ENCODE peak calls at places on chromosomes 1 and 21, in five cellular contexts. One of them, this sample, is unnamed.

GRCh38 chr1:93567255-93567918 is 114.2 kb downstream of the BCAR3 start:
- DNase-seq in A549: no peak
- DNase-seq in activated CD8-positive, alpha-beta T cell treated with anti-CD3 and anti-CD28 coated beads for 36 hours: no peak
- DNase-seq in left ventricle myocardium inferior: peak; percentile 24
- DNase-seq in OCI-LY7: no peak
- DNase-seq in this sample: no peak

GRCh38 chr1:100982783-100983182 is 42.8 kb downstream of the DPH5 start:
- DNase-seq in activated CD8-positive, alpha-beta T cell treated with anti-CD3 and anti-CD28 coated beads for 36 hours: no peak
- DNase-seq in A549: no peak
- DNase-seq in OCI-LY7: no peak
- DNase-seq in left ventricle myocardium inferior: no peak
- DNase-seq in this sample: no peak

GRCh38 chr1:61623852-61624251 is 101.1 kb downstream of the TM2D1 start:
- DNase-seq in left ventricle myocardium inferior: no peak
- DNase-seq in OCI-LY7: no peak
- DNase-seq in A549: no peak
- DNase-seq in activated CD8-positive, alpha-beta T cell treated with anti-CD3 and anti-CD28 coated beads for 36 hours: no peak
- DNase-seq in this sample: no peak

GRCh38 chr1:170214980-170215910 is 69.5 kb downstream of the NTMT2 start:
- DNase-seq in OCI-LY7: no peak
- DNase-seq in left ventricle myocardium inferior: peak; percentile 30
- DNase-seq in A549: no peak
- DNase-seq in activated CD8-positive, alpha-beta T cell treated with anti-CD3 and anti-CD28 coated beads for 36 hours: no peak
- DNase-seq in this sample: no peak

GRCh38 chr1:59699227-59699847 is 115.4 kb upstream of the HOOK1 start:
- DNase-seq in OCI-LY7: peak; percentile 47
- DNase-seq in A549: peak; percentile 30
- DNase-seq in left ventricle myocardium inferior: no peak
- DNase-seq in activated CD8-positive, alpha-beta T cell treated with anti-CD3 and anti-CD28 coated beads for 36 hours: peak; percentile 19
- DNase-seq in this sample: peak; percentile 36

GRCh38 chr1:218299416-218299815 is 14.3 kb downstream of the RRP15 start:
- DNase-seq in OCI-LY7: peak; percentile 30
- DNase-seq in A549: peak; percentile 26
- DNase-seq in left ventricle myocardium inferior: no peak
- DNase-seq in activated CD8-positive, alpha-beta T cell treated with anti-CD3 and anti-CD28 coated beads for 36 hours: no peak
- DNase-seq in this sample: no peak

GRCh38 chr1:100461222-100461621 is 76.7 kb upstream of the GPR88 start:
- DNase-seq in left ventricle myocardium inferior: peak; percentile 30
- DNase-seq in A549: no peak
- DNase-seq in activated CD8-positive, alpha-beta T cell treated with anti-CD3 and anti-CD28 coated beads for 36 hours: no peak
- DNase-seq in OCI-LY7: no peak
- DNase-seq in this sample: no peak

GRCh38 chr1:220791287-220791686 is 4.6 kb downstream of the MTARC1 start:
- DNase-seq in OCI-LY7: no peak
- DNase-seq in activated CD8-positive, alpha-beta T cell treated with anti-CD3 and anti-CD28 coated beads for 36 hours: no peak
- DNase-seq in A549: no peak
- DNase-seq in left ventricle myocardium inferior: no peak
- DNase-seq in this sample: no peak

GRCh38 chr1:205518616-205519540 is 14.4 kb downstream of the CDK18 start:
- DNase-seq in activated CD8-positive, alpha-beta T cell treated with anti-CD3 and anti-CD28 coated beads for 36 hours: no peak
- DNase-seq in OCI-LY7: no peak
- DNase-seq in A549: no peak
- DNase-seq in left ventricle myocardium inferior: no peak
- DNase-seq in this sample: no peak

GRCh38 chr1:226943927-226944326 is 3.8 kb downstream of the COQ8A start:
- DNase-seq in OCI-LY7: no peak
- DNase-seq in left ventricle myocardium inferior: no peak
- DNase-seq in A549: no peak
- DNase-seq in activated CD8-positive, alpha-beta T cell treated with anti-CD3 and anti-CD28 coated beads for 36 hours: no peak
- DNase-seq in this sample: no peak

GRCh38 chr1:64864018-64864945 is 102.1 kb downstream of the JAK1 start:
- DNase-seq in OCI-LY7: peak; percentile 97
- DNase-seq in activated CD8-positive, alpha-beta T cell treated with anti-CD3 and anti-CD28 coated beads for 36 hours: peak; percentile 57
- DNase-seq in A549: no peak
- DNase-seq in left ventricle myocardium inferior: peak; percentile 65
- DNase-seq in this sample: peak; percentile 76

GRCh38 chr1:31183927-31184554 is 55.6 kb downstream of the NKAIN1 start:
- DNase-seq in activated CD8-positive, alpha-beta T cell treated with anti-CD3 and anti-CD28 coated beads for 36 hours: peak; percentile 62
- DNase-seq in OCI-LY7: peak; percentile 64
- DNase-seq in A549: peak; percentile 43
- DNase-seq in left ventricle myocardium inferior: no peak
- DNase-seq in this sample: peak; percentile 69

GRCh38 chr1:175072131-175072941 is 4.7 kb downstream of the TNN start:
- DNase-seq in left ventricle myocardium inferior: peak; percentile 40
- DNase-seq in A549: no peak
- DNase-seq in activated CD8-positive, alpha-beta T cell treated with anti-CD3 and anti-CD28 coated beads for 36 hours: peak; percentile 61
- DNase-seq in OCI-LY7: no peak
- DNase-seq in this sample: peak; percentile 73

GRCh38 chr1:215606564-215607168 is 39.6 kb downstream of the KCTD3 start:
- DNase-seq in left ventricle myocardium inferior: no peak
- DNase-seq in OCI-LY7: peak; percentile 4
- DNase-seq in A549: peak; percentile 15
- DNase-seq in activated CD8-positive, alpha-beta T cell treated with anti-CD3 and anti-CD28 coated beads for 36 hours: no peak
- DNase-seq in this sample: peak; percentile 12
- TF ChIP-seq CTCF in left ventricle myocardium inferior: peak; percentile 59
- TF ChIP-seq CTCF in OCI-LY7: peak; percentile 79
- TF ChIP-seq CTCF in A549: peak; percentile 48
- TF ChIP-seq CTCF in activated CD8-positive, alpha-beta T cell treated with anti-CD3 and anti-CD28 coated beads for 36 hours: peak; percentile 50
- TF ChIP-seq CTCF in this sample: peak; percentile 42

DNA sequence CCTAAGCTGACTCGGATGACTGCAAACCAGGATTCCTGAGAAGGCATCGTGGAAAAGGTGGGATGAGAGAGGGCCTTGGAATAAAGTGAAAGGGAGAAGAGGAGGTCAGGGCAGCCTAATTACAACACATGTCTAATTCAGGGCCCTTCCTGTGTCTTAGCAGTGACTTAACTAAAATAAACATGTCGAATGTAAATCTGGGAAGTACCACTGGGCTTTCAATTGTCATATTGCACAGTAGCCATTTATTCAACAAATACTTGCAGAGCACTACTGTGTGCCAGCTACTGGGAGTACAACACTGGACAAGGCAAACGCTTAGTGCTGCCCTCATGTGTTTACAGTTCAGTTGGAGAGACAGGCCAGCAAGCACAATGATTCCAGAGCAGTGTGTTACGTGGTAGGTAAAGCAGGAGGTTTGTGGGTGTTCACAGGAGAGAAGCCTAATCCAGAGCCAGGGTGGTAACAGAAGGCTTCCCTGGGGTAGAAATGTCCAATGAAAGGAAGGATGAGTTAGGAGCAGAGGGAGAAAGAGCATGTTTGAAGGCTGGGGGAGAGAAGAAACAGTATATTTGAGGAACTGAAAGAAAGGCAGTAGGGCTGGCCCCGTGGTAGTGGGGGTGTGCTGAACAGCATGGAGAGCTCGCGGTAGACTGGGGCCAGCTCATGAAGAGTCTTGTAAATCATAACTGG is 38.0 kb upstream of the RASAL2 start:
- DNase-seq in A549: peak; percentile 66
- DNase-seq in left ventricle myocardium inferior: no peak
- DNase-seq in activated CD8-positive, alpha-beta T cell treated with anti-CD3 and anti-CD28 coated beads for 36 hours: no peak
- DNase-seq in OCI-LY7: peak; percentile 3
- DNase-seq in this sample: peak; percentile 50
- TF ChIP-seq CTCF in A549: peak; percentile 47
- TF ChIP-seq CTCF in left ventricle myocardium inferior: peak; percentile 47
- TF ChIP-seq CTCF in activated CD8-positive, alpha-beta T cell treated with anti-CD3 and anti-CD28 coated beads for 36 hours: no peak
- TF ChIP-seq CTCF in OCI-LY7: peak; percentile 11
- TF ChIP-seq CTCF in this sample: peak; percentile 38

DNA sequence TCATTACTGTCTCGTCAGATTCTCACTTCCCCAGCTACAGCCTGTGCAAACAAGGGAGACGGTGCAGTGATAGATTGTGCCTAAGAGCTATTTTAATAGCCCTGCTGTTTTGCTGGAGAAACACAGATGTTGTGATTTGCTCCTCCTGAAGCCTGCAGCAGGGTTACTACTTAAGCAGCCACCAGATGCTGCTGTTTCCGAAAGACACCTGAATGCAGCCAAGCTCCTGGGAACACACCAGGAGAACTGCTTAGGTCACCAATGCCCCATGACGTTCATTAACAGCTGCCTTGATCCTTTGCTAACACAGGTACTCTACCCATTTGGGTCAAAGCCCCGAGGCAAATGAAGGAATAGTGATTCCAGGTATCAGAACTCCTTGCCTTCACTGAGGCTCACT is 411.8 kb upstream of the DAB1 start:
- DNase-seq in OCI-LY7: no peak
- DNase-seq in A549: no peak
- DNase-seq in activated CD8-positive, alpha-beta T cell treated with anti-CD3 and anti-CD28 coated beads for 36 hours: no peak
- DNase-seq in left ventricle myocardium inferior: no peak
- DNase-seq in this sample: no peak
- TF ChIP-seq CTCF in OCI-LY7: no peak
- TF ChIP-seq CTCF in A549: no peak
- TF ChIP-seq CTCF in activated CD8-positive, alpha-beta T cell treated with anti-CD3 and anti-CD28 coated beads for 36 hours: no peak
- TF ChIP-seq CTCF in left ventricle myocardium inferior: no peak
- TF ChIP-seq CTCF in this sample: no peak

DNA sequence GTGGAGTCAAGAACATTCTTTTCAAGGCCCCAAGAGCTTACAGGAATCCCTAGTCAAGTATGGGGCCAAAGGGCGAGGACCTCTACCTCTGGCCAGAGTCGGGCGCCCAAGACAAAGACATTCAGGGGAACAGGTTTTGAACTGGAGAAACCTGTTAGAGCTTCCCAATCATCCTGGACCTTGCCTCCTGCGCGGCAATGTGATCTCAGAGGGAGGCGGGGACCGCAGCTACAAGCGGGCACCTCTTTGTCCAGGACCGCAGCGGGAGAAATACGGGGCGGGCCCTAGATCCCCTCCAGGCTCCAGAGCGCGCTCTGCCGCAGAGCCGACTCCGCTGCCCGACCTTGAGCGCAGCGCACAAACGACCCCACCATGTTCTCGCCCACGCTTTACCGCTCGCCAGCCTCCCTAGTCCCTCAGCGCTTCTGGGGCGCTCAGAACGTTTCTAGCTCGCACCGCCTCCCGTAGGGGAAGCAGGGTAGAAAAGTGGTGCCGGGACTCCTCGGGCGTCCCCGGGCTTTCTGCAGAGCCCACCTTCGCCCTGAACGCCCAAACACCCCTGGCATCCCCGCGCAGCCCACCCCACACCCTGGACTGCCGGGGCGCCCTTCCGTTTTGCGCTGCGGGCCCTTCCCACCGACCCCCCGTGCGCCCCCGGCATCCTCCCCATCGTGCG is 28.1 kb downstream of the RABIF start:
- DNase-seq in OCI-LY7: no peak
- DNase-seq in activated CD8-positive, alpha-beta T cell treated with anti-CD3 and anti-CD28 coated beads for 36 hours: peak; percentile 76
- DNase-seq in A549: peak; percentile 55
- DNase-seq in left ventricle myocardium inferior: peak; percentile 21
- DNase-seq in this sample: peak; percentile 57
- TF ChIP-seq CTCF in OCI-LY7: no peak
- TF ChIP-seq CTCF in activated CD8-positive, alpha-beta T cell treated with anti-CD3 and anti-CD28 coated beads for 36 hours: no peak
- TF ChIP-seq CTCF in A549: no peak
- TF ChIP-seq CTCF in left ventricle myocardium inferior: no peak
- TF ChIP-seq CTCF in this sample: no peak

DNA sequence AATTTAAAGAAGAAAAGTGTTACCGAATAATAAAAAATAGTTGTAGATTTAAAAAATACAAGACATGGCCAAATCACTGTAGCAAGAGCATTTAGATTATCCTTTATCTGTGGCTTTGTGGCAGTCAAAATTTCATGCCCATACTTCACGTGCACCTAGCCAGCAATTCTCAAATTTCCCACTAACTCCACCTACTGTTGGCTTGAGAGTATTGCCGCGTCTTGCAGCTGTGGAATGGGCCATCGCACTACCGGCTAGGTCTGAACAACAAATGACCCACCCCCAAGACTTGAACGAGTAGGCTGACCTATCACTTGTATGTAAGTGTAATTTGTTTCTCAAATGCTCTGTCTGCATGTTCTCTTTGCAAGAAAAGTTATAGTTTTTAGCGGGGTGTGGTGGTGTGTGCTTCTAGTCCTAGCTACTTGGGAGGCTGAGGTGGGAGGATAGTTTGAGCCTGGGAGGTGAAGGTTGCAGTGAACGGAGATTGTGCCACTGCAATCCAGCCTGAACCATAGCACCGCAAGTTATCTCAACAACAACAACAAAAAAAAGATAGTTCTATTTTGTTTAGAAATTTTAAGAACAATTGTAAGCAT is 4.1 kb downstream of the KRTAP13-4 start:
- DNase-seq in A549: no peak
- DNase-seq in OCI-LY7: peak; percentile 23
- DNase-seq in activated CD8-positive, alpha-beta T cell treated with anti-CD3 and anti-CD28 coated beads for 36 hours: peak; percentile 28
- DNase-seq in left ventricle myocardium inferior: no peak
- DNase-seq in this sample: no peak
- TF ChIP-seq CTCF in A549: no peak
- TF ChIP-seq CTCF in OCI-LY7: peak; percentile 76
- TF ChIP-seq CTCF in activated CD8-positive, alpha-beta T cell treated with anti-CD3 and anti-CD28 coated beads for 36 hours: peak; percentile 70
- TF ChIP-seq CTCF in left ventricle myocardium inferior: peak; percentile 68
- TF ChIP-seq CTCF in this sample: peak; percentile 33

GRCh38 chr1:85328713-85329376 is 52.4 kb upstream of the BCL10 start:
- DNase-seq in OCI-LY7: no peak
- DNase-seq in A549: peak; percentile 77
- DNase-seq in left ventricle myocardium inferior: no peak
- DNase-seq in activated CD8-positive, alpha-beta T cell treated with anti-CD3 and anti-CD28 coated beads for 36 hours: no peak
- DNase-seq in this sample: no peak

GRCh38 chr1:85330711-85331290 is 54.4 kb upstream of the BCL10 start:
- DNase-seq in OCI-LY7: no peak
- DNase-seq in left ventricle myocardium inferior: peak; percentile 34
- DNase-seq in A549: no peak
- DNase-seq in activated CD8-positive, alpha-beta T cell treated with anti-CD3 and anti-CD28 coated beads for 36 hours: no peak
- DNase-seq in this sample: no peak

GRCh38 chr1:85332575-85332974 is 56.1 kb upstream of the BCL10 start:
- DNase-seq in left ventricle myocardium inferior: no peak
- DNase-seq in A549: no peak
- DNase-seq in activated CD8-positive, alpha-beta T cell treated with anti-CD3 and anti-CD28 coated beads for 36 hours: no peak
- DNase-seq in OCI-LY7: no peak
- DNase-seq in this sample: no peak

GRCh38 chr1:85327759-85328158 is 51.3 kb upstream of the BCL10 start:
- DNase-seq in left ventricle myocardium inferior: no peak
- DNase-seq in OCI-LY7: no peak
- DNase-seq in A549: no peak
- DNase-seq in activated CD8-positive, alpha-beta T cell treated with anti-CD3 and anti-CD28 coated beads for 36 hours: no peak
- DNase-seq in this sample: no peak

DNA sequence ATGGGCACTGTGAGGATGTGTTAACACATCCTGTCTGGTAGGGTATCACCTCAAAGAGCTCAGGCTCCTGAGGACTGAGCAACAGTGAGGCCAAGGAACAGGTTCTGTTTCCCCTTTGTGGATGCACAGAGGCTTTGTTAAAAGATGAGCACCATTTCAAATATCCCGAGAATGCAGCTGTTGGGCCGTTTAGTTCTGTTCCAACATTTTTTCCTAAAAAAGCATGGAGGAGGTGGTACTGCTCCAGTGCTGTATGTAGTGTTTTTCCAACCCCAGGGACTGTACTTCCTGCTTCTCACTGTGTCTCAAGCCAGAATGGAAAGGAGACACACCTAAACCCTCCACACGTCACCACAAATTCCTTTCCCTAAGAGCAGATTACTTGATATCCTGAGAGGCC is 53.8 kb upstream of the BCL10 start:
- DNase-seq in left ventricle myocardium inferior: no peak
- DNase-seq in activated CD8-positive, alpha-beta T cell treated with anti-CD3 and anti-CD28 coated beads for 36 hours: no peak
- DNase-seq in A549: no peak
- DNase-seq in OCI-LY7: no peak
- DNase-seq in this sample: no peak
- TF ChIP-seq CTCF in left ventricle myocardium inferior: no peak
- TF ChIP-seq CTCF in activated CD8-positive, alpha-beta T cell treated with anti-CD3 and anti-CD28 coated beads for 36 hours: no peak
- TF ChIP-seq CTCF in A549: no peak
- TF ChIP-seq CTCF in OCI-LY7: no peak
- TF ChIP-seq CTCF in this sample: no peak

DNA sequence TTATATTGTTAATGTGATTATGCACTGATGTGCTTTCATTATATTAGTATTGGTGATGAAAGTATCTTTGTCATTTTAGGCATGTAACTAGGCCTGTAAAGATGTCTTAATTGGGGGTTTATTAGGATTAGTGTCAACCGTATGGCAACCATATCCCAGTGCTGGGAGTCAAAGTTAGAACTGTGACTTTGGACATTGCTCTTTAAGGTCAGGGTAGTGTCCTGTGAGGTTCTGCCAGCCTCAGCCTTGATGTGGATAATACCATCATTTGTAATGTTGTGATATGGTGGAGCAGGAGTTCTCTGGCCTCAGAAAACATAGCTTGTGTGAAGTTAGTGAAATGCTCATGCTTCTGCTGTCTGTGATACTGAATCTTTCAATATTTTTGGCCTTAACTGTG is 59.4 kb downstream of the LAMC1 start:
- DNase-seq in OCI-LY7: no peak
- DNase-seq in A549: no peak
- DNase-seq in left ventricle myocardium inferior: no peak
- DNase-seq in activated CD8-positive, alpha-beta T cell treated with anti-CD3 and anti-CD28 coated beads for 36 hours: no peak
- DNase-seq in this sample: no peak
- TF ChIP-seq CTCF in OCI-LY7: no peak
- TF ChIP-seq CTCF in A549: no peak
- TF ChIP-seq CTCF in left ventricle myocardium inferior: no peak
- TF ChIP-seq CTCF in activated CD8-positive, alpha-beta T cell treated with anti-CD3 and anti-CD28 coated beads for 36 hours: no peak
- TF ChIP-seq CTCF in this sample: no peak